ENCODE peak calls at places on chromosomes 5 and 9, in four cellular contexts. One of them, this sample, is unnamed.

GRCh38 chr5:172800088-172800551 is 29.1 kb upstream of the DUSP1 start:
- DNase-seq in neuronal stem cell: no peak
- DNase-seq in GM23248: peak; percentile 100
- DNase-seq in GM12878: no peak
- DNase-seq in this sample: no peak

GRCh38 chr5:88745093-88745696 is 137.8 kb downstream of the MEF2C start:
- DNase-seq in neuronal stem cell: no peak
- DNase-seq in GM23248: peak; percentile 18
- DNase-seq in GM12878: no peak
- DNase-seq in this sample: no peak

GRCh38 chr9:125886365-125886764 is 139.2 kb downstream of the PBX3 start:
- DNase-seq in neuronal stem cell: no peak
- DNase-seq in GM23248: no peak
- DNase-seq in GM12878: no peak
- DNase-seq in this sample: no peak

GRCh38 chr5:122050959-122051358 is 27.1 kb downstream of the LOX start:
- DNase-seq in neuronal stem cell: no peak
- DNase-seq in GM23248: no peak
- DNase-seq in GM12878: no peak
- DNase-seq in this sample: no peak

GRCh38 chr9:38681747-38682227 is 38.1 kb downstream of the FAM240B start:
- DNase-seq in neuronal stem cell: no peak
- DNase-seq in GM23248: peak; percentile 16
- DNase-seq in GM12878: no peak
- DNase-seq in this sample: no peak

GRCh38 chr5:97840643-97841042 is 657.6 kb upstream of the RIOK2 start:
- DNase-seq in neuronal stem cell: no peak
- DNase-seq in GM23248: peak; percentile 14
- DNase-seq in GM12878: no peak
- DNase-seq in this sample: no peak

GRCh38 chr5:34486160-34486765 is 169.9 kb upstream of the RAI14 start:
- DNase-seq in neuronal stem cell: peak; percentile 83
- DNase-seq in GM23248: peak; percentile 90
- DNase-seq in GM12878: no peak
- DNase-seq in this sample: peak; percentile 78

GRCh38 chr5:147223951-147224791 is 10.7 kb upstream of the STK32A start:
- DNase-seq in neuronal stem cell: peak; percentile 37
- DNase-seq in GM23248: peak; percentile 68
- DNase-seq in GM12878: no peak
- DNase-seq in this sample: peak; percentile 45

GRCh38 chr5:151872701-151873100 is 52.0 kb downstream of the GLRA1 start:
- DNase-seq in neuronal stem cell: no peak
- DNase-seq in GM23248: no peak
- DNase-seq in GM12878: no peak
- DNase-seq in this sample: no peak

GRCh38 chr9:108377382-108377781 is 478.4 kb downstream of the ACTL7B start:
- DNase-seq in neuronal stem cell: no peak
- DNase-seq in GM23248: no peak
- DNase-seq in GM12878: no peak
- DNase-seq in this sample: no peak

GRCh38 chr9:108377881-108378280 is 477.9 kb downstream of the ACTL7B start:
- DNase-seq in neuronal stem cell: no peak
- DNase-seq in GM23248: no peak
- DNase-seq in GM12878: no peak
- DNase-seq in this sample: no peak

DNA sequence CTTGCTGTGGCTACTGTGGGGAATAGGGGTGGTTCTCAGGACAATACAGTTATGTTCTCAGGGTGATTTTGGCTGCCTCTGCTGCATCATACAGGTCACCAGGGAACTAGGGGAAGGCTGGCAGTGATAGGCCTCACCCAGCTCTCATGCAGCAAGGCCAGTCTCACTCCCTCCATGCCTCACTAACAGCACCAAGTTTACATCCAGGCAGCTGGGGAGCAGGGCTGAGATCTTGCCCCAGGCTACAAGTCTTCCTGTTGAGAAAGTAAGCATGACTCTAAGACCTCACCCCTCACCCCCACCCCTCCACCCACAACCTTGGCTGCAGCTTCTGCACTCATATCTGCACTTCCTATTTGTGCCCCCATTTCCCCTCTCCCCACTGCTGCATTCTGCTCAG is 481.2 kb downstream of the ACTL7B start:
- DNase-seq in neuronal stem cell: no peak
- DNase-seq in GM23248: peak; percentile 11
- DNase-seq in GM12878: no peak
- DNase-seq in this sample: no peak
- H3K9ac ChIP-seq in neuronal stem cell: no peak overlapping the region
- H3K9ac ChIP-seq in GM23248: no peak overlapping the region
- H3K9ac ChIP-seq in GM12878: no peak overlapping the region
- H3K9ac ChIP-seq in this sample: no peak overlapping the region

GRCh38 chr9:137453643-137454081 is 5.5 kb downstream of the NSMF start:
- DNase-seq in neuronal stem cell: peak; percentile 93
- DNase-seq in GM23248: peak; percentile 81
- DNase-seq in GM12878: no peak
- DNase-seq in this sample: peak; percentile 43

GRCh38 chr9:137454506-137455360 is 4.4 kb downstream of the NSMF start:
- DNase-seq in neuronal stem cell: peak; percentile 69
- DNase-seq in GM23248: peak; percentile 55
- DNase-seq in GM12878: no peak
- DNase-seq in this sample: no peak

GRCh38 chr9:137452761-137453642 is 6.1 kb downstream of the NSMF start:
- DNase-seq in neuronal stem cell: no peak
- DNase-seq in GM23248: no peak
- DNase-seq in GM12878: no peak
- DNase-seq in this sample: no peak

GRCh38 chr9:137455361-137455991 is 3.7 kb downstream of the NSMF start:
- DNase-seq in neuronal stem cell: no peak
- DNase-seq in GM23248: no peak
- DNase-seq in GM12878: no peak
- DNase-seq in this sample: no peak

DNA sequence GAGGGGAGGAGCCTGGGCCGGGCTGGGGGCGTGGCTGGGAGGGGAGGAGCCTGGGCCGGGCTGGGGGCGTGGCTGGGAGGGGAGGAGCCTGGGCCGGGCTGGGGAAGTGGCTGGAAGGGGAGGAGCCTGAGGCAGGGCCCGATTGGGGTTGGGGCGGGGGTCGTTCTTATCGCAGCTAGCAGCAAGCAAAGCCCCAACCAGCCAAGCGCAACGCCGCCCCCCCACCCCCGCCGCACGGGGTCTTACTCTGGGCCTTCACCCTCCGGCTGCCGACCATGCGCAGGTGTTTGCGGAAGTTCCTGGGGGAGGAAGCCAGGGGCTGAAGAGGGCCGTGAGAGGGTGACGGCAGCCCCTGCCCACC is 5.0 kb downstream of the NSMF start:
- DNase-seq in neuronal stem cell: peak; percentile 76
- DNase-seq in GM23248: peak; percentile 47
- DNase-seq in GM12878: no peak
- DNase-seq in this sample: peak; percentile 33
- H3K9ac ChIP-seq in neuronal stem cell: peak overlapping the region; percentile 86
- H3K9ac ChIP-seq in GM23248: no peak overlapping the region
- H3K9ac ChIP-seq in GM12878: peak overlapping the region; percentile 64
- H3K9ac ChIP-seq in this sample: peak overlapping the region; percentile 52

DNA sequence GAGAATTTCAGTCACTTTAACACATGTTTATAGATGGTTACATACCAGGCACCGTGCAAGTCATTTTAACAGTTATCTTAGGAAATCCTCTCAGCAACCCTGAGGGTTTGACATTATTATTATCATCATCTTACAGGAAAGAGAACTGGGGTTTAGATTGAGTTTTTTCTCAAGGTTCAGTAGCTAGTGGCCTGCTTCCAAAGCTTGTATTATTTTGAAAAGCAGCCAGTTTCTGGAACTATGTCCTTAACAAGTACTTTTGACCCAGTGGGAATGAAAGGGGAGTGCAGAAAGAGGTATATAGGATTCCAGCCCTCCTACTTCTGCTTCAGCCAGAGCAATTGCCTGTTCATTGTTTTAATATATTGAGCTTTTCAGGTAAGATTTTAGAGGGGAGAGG is 157.5 kb downstream of the COMMD10 start:
- DNase-seq in neuronal stem cell: no peak
- DNase-seq in GM23248: no peak
- DNase-seq in GM12878: no peak
- DNase-seq in this sample: no peak
- H3K9ac ChIP-seq in neuronal stem cell: no peak overlapping the region
- H3K9ac ChIP-seq in GM23248: no peak overlapping the region
- H3K9ac ChIP-seq in GM12878: no peak overlapping the region
- H3K9ac ChIP-seq in this sample: no peak overlapping the region

DNA sequence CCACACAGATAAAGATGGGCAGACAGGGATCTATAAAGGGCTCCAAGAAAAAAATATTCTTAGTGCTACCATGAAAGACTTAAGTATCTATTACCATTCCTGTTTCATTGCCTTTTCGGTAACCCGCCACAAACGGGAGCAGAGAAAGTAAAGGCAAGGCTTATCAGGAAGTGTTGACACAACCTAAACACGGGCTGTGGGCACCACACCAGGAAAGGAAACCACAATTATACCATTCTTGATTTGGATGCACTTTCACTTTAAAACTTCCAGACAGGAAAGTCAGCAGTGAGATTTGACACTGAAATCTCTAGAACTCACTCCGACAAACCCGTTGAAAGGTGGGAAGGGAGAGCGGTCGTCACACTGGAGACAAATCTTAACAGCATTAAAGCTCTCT is 6.5 kb downstream of the TLE1 start:
- DNase-seq in neuronal stem cell: no peak
- DNase-seq in GM23248: no peak
- DNase-seq in GM12878: no peak
- DNase-seq in this sample: no peak
- H3K9ac ChIP-seq in neuronal stem cell: no peak overlapping the region
- H3K9ac ChIP-seq in GM23248: no peak overlapping the region
- H3K9ac ChIP-seq in GM12878: no peak overlapping the region
- H3K9ac ChIP-seq in this sample: no peak overlapping the region

GRCh38 chr5:14101922-14102321 is 41.2 kb upstream of the TRIO start:
- DNase-seq in neuronal stem cell: no peak
- DNase-seq in GM23248: peak; percentile 55
- DNase-seq in GM12878: no peak
- DNase-seq in this sample: no peak
- H3K9ac ChIP-seq in neuronal stem cell: no peak overlapping the region
- H3K9ac ChIP-seq in GM23248: no peak overlapping the region
- H3K9ac ChIP-seq in GM12878: no peak overlapping the region
- H3K9ac ChIP-seq in this sample: no peak overlapping the region

GRCh38 chr5:83011990-83012389 is 65.2 kb downstream of the TMEM167A start:
- DNase-seq in neuronal stem cell: no peak
- DNase-seq in GM23248: no peak
- DNase-seq in GM12878: peak; percentile 69
- DNase-seq in this sample: peak; percentile 71
- H3K9ac ChIP-seq in neuronal stem cell: no peak overlapping the region
- H3K9ac ChIP-seq in GM23248: no peak overlapping the region
- H3K9ac ChIP-seq in GM12878: no peak overlapping the region
- H3K9ac ChIP-seq in this sample: no peak overlapping the region

DNA sequence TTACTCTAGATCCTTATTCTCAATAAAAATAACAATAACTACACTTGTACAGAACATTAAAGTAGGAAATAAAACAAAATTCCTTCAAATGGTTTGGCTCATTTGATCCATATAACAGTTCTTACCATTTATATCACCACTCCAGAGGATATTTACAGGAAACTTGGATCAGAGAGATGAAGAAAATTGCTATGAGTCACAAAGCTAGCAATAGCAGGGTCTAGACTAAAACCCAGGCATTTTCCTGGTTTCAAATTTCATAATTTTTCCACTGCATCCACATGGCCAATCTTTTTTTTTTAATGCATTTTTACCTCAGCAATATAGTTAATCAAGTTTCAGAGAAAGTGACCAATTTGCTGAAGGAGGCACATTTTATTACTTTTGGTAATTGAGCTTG is 299.2 kb downstream of the ELAVL2 start:
- DNase-seq in neuronal stem cell: no peak
- DNase-seq in GM23248: no peak
- DNase-seq in GM12878: no peak
- DNase-seq in this sample: no peak
- H3K9ac ChIP-seq in neuronal stem cell: no peak overlapping the region
- H3K9ac ChIP-seq in GM23248: no peak overlapping the region
- H3K9ac ChIP-seq in GM12878: no peak overlapping the region
- H3K9ac ChIP-seq in this sample: no peak overlapping the region

DNA sequence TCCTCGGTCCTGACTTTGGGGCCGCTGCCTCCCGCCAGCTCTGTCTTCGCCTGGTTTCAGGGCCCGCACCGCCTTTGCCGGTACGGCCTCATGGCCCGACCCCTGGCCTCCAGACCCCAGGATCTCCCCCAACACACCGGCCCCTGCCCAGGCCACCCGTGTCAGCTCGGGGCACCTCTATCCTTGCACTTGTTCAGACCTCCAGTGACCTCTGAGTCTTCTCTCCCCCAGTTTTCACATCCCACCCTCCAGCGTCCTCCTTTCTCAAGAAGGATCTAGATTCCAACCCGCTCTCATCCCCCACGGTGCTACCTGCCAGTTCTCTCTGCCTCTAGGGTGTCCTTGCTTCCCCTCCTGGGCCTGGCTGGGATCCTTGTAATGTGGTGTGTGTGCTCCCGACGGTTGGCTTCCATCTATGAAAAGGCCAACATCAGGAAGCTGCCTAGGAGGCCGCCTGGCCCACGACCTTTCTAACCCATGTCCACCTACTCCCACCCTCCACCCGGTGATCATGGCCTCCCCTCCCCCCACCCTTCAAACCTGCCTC is 61.1 kb downstream of the SPATA31C2 start:
- DNase-seq in neuronal stem cell: no peak
- DNase-seq in GM23248: no peak
- DNase-seq in GM12878: no peak
- DNase-seq in this sample: no peak
- H3K9ac ChIP-seq in neuronal stem cell: peak overlapping the region; percentile 35
- H3K9ac ChIP-seq in GM23248: no peak overlapping the region
- H3K9ac ChIP-seq in GM12878: no peak overlapping the region
- H3K9ac ChIP-seq in this sample: no peak overlapping the region

DNA sequence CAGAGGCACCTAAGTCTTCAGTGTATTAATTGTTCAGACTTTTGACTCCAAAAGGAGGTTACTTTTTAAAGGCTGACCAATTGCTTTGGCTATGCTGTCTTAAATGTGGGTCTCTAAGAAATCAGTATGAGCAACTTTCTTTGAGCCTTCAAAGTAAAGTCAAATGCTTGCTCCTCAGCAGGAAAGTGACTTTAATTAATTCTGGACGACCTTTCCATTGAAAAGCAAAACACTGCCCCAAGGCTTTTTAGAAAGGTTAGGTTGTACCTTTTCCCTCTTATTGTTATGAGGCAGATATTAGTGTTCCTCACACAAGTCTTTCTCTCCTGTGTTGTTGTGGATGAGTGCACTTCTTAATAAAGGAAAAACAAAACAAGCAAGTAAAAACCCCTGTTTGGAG is 158.8 kb upstream of the ZNF608 start:
- DNase-seq in neuronal stem cell: no peak
- DNase-seq in GM23248: no peak
- DNase-seq in GM12878: no peak
- DNase-seq in this sample: no peak
- H3K9ac ChIP-seq in neuronal stem cell: no peak overlapping the region
- H3K9ac ChIP-seq in GM23248: no peak overlapping the region
- H3K9ac ChIP-seq in GM12878: no peak overlapping the region
- H3K9ac ChIP-seq in this sample: no peak overlapping the region

This sample was measured in MM.1S.